ENCODE peak calls at places on chromosomes 11 and 22, in nine cellular contexts. L, D, K, T, M, E, R, U and Z are unnamed samples.

GRCh38 chr11:47916361-47916841 is 64.0 kb upstream of the PTPRJ start:
- DNase-seq in L (no peak), D (no peak), K (no peak), T (no peak), M (no peak), E (no peak), R (no peak), U (no peak), Z (no peak)

GRCh38 chr11:1877211-1878133 is 14.2 kb downstream of the PRR33 start:
- DNase-seq in L (no peak), D (no peak), K (no peak), T (no peak), M (no peak), E (peak), R (no peak), U (no peak), Z (no peak)

GRCh38 chr22:18145676-18146388 is 4.1 kb upstream of the USP18 start:
- DNase-seq in L (no peak), D (no peak), K (no peak), T (no peak), M (no peak), E (no peak), R (no peak), U (no peak), Z (no peak)

GRCh38 chr22:22408269-22408668 is 100.3 kb downstream of the ZNF280B start:
- DNase-seq in L (no peak), D (no peak), K (no peak), T (no peak), M (no peak), E (no peak), R (no peak), U (no peak), Z (no peak)

GRCh38 chr22:33112606-33113005 is 54.4 kb upstream of the SYN3 start:
- DNase-seq in L (peak), D (no peak), K (no peak), T (no peak), M (no peak), E (no peak), R (no peak), U (no peak), Z (no peak)

GRCh38 chr11:9574806-9575530 is 1.5 kb downstream of the WEE1 start:
- DNase-seq in L (no peak), D (peak), K (no peak), T (peak), M (peak), E (peak), R (no peak), U (peak), Z (no peak)

GRCh38 chr11:10927533-10927932 is 69.7 kb upstream of the ZBED5 start:
- DNase-seq in L (no peak), D (no peak), K (no peak), T (no peak), M (no peak), E (no peak), R (no peak), U (no peak), Z (no peak)

GRCh38 chr11:82176365-82176764 is 557.3 kb downstream of the FAM181B start:
- DNase-seq in L (no peak), D (no peak), K (no peak), T (no peak), M (no peak), E (no peak), R (no peak), U (no peak), Z (no peak)

GRCh38 chr11:91219501-91219900 is 996.7 kb upstream of the CHORDC1 start:
- DNase-seq in L (no peak), D (no peak), K (no peak), T (no peak), M (no peak), E (no peak), R (no peak), U (peak), Z (no peak)

GRCh38 chr22:23212061-23213030 is 32.0 kb downstream of the BCR start:
- DNase-seq in L (no peak), D (no peak), K (no peak), T (no peak), M (no peak), E (no peak), R (no peak), U (no peak), Z (no peak)

GRCh38 chr22:20807315-20807752 is 33.4 kb downstream of the SERPIND1 start:
- DNase-seq in L (no peak), D (no peak), K (no peak), T (no peak), M (peak), E (no peak), R (no peak), U (peak), Z (no peak)

GRCh38 chr11:9030601-9031000 is 26.8 kb upstream of the NRIP3 start:
- DNase-seq in L (no peak), D (no peak), K (no peak), T (no peak), M (no peak), E (no peak), R (no peak), U (no peak), Z (no peak)